ENCODE peak calls at places on chromosome 13, in four cellular contexts. R is tibial nerve, F is HepG2, N is breast epithelium. Q is an unnamed sample.
A peak's percentile ranks its signal among the peaks of the same experiment; 100 is the strongest.

GRCh38 chr13:76646946-76647345 is 239.3 kb downstream of the KCTD12 start:
- DNase-seq in R (no peak), F (no peak), N (no peak), Q (no peak)

GRCh38 chr13:113047587-113047986 is 58.0 kb upstream of the F7 start:
- DNase-seq in R (no peak), N (no peak), F (no peak), Q (no peak)

GRCh38 chr13:48826039-48826438 is 149.7 kb upstream of the FNDC3A start:
- DNase-seq in N (no peak), F (no peak), R (no peak), Q (no peak)

GRCh38 chr13:33743438-33744368 is 74.2 kb upstream of the RFC3 start:
- DNase-seq in R (no peak), F (peak; percentile 10), N (no peak), Q (no peak)

GRCh38 chr13:112603641-112604220 is 15.8 kb upstream of the TUBGCP3 start:
- DNase-seq in R (no peak), N (no peak), F (no peak), Q (no peak)

GRCh38 chr13:23776698-23777570 is 112.3 kb downstream of the MIPEP start:
- DNase-seq in F (no peak), N (no peak), R (no peak), Q (no peak)

GRCh38 chr13:75258159-75258782 is 223.7 kb downstream of the TBC1D4 start:
- DNase-seq in F (peak; percentile 16), N (no peak), R (no peak), Q (no peak)

GRCh38 chr13:93505104-93505952 is 278.7 kb downstream of the GPC6 start:
- DNase-seq in N (no peak), F (peak; percentile 57), R (no peak), Q (no peak)

GRCh38 chr13:63910406-63910957 is 2494.8 kb upstream of the PCDH20 start:
- DNase-seq in R (no peak), F (peak; percentile 3), N (no peak), Q (no peak)

GRCh38 chr13:111326981-111327642 is 6.7 kb downstream of the TEX29 start:
- DNase-seq in F (no peak), R (no peak), N (no peak), Q (no peak)

GRCh38 chr13:44302233-44302632 is 71.4 kb upstream of the SERP2 start:
- DNase-seq in F (no peak), R (no peak), N (no peak), Q (no peak)

GRCh38 chr13:24178847-24179845 is 18.6 kb downstream of the SPATA13 start:
- DNase-seq in R (no peak), N (no peak), F (no peak), Q (no peak)

GRCh38 chr13:107133950-107134349 is 566.0 kb upstream of the ARGLU1 start:
- DNase-seq in N (no peak), F (no peak), R (no peak), Q (no peak)

GRCh38 chr13:34458756-34459462 is 483.2 kb upstream of the NBEA start:
- DNase-seq in F (no peak), N (no peak), R (peak; percentile 7), Q (no peak)

GRCh38 chr13:73141292-73141771 is 82.5 kb downstream of the KLF5 start:
- DNase-seq in F (peak; percentile 8), N (no peak), R (no peak), Q (no peak)

GRCh38 chr13:33326246-33326645 is 40.7 kb upstream of the STARD13 start:
- DNase-seq in N (no peak), R (no peak), F (no peak), Q (no peak)

GRCh38 chr13:33284916-33285315 is 639 bp downstream of the STARD13 start:
- DNase-seq in R (no peak), F (peak; percentile 17), N (no peak), Q (no peak)

GRCh38 chr13:110726726-110727125 is 13.2 kb downstream of the ING1 start:
- DNase-seq in N (no peak), F (no peak), R (no peak), Q (no peak)

GRCh38 chr13:28346136-28346535 is 148.8 kb downstream of the FLT1 start:
- DNase-seq in F (no peak), R (no peak), N (no peak), Q (no peak)

GRCh38 chr13:110394371-110394841 is 87.3 kb downstream of the COL4A2 start:
- DNase-seq in F (no peak), R (no peak), N (no peak), Q (no peak)

GRCh38 chr13:94595006-94595942 is 678 bp downstream of the TGDS start:
- DNase-seq in N (no peak), R (no peak), F (no peak), Q (peak; percentile 24)

GRCh38 chr13:113818700-113819295 is 45.1 kb downstream of the GAS6 start:
- DNase-seq in F (no peak), N (no peak), R (no peak), Q (peak; percentile 67)

GRCh38 chr13:55577082-55577846 is 1563.5 kb upstream of the PRR20A start:
- DNase-seq in R (no peak), F (no peak), N (no peak), Q (no peak)
- H3K36me3 ChIP-seq in R (no peaks in the 10 kb centered on the region), F (no peaks in the 10 kb centered on the region), N (no peaks in the 10 kb centered on the region), Q (no peaks in the 10 kb centered on the region)

DNA sequence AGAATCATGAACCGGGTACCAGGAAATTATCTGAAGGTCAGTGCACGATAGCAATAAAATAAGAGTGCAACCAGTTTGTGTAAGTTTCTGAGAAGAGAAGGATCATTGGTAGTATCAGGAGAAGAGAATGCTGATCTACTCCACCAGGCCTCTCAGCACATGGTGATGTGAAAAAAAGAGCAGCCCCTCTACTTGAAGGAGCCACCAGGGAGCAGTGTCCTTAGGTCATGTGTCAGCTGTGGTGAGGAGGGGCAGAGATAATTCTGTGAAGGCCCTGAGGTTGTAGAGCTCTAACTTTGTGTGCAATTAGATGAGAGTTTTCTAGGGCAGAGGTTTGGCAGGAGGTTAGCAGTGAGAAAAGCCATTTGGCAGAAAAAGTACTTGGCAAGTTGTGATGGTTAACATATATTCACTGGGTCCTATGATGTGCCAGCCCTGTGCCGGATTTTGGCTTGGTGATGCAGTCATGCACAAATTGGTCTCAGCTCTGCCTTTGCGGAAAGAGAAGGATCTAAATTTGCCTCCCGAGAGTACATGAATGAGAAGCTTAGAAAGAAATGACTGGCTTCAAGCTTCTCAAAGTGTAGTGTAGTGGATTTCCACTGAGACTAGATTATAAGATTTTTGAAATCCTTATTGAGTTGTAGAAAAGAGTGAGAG is 19.2 kb upstream of the ZC3H13 start:
- DNase-seq in R (no peak), F (peak; percentile 43), N (no peak), Q (no peak)
- TF ChIP-seq POLR2A in R (no peak), F (no peak), N (no peak), Q (no peak)

DNA sequence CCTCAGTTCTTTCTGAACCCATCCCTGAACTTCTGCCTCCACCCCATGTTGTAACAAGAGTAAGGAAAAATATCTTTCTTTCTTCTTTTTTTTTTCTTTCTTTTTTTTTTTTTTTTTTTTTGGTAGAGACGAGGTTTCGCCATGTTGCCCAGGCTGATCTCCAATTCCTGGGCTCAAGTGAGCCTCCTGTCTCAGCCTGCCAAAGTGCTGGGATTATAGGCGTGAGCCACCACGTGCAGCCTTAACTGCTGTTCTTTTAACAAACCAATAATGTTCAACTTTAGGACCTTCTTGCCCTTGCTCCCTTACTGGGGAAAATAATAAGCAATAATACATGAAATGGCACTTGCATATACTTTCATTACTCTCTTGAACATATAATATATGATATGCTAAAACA is 19.7 kb downstream of the GPR183 start:
- DNase-seq in R (no peak), F (no peak), N (no peak), Q (no peak)
- H3K36me3 ChIP-seq in R (no peaks in the 10 kb centered on the region), F (peaks cover 4% of the 10 kb centered on the region), N (no peaks in the 10 kb centered on the region), Q (no peaks in the 10 kb centered on the region)

DNA sequence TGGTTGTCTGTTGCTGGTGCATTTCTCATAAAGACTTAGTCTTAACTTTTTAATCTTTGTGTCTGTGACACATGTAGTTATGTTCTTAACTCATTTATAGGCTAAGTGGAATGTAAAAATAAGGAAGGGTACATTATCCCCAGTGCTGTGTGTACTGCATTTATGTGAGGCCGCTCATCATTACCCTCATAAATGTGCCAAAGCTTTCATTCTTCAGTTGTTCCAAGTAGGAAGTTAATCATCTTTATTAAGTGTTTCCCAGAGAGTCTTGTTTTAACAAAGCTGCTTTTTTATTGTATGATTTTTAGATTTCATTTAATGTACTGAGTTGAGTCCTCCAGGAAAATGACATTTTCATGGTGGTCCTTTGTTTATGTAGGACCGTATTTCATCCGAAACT is 379.8 kb downstream of the DLEU7 start:
- DNase-seq in R (no peak), N (no peak), F (no peak), Q (no peak)
- TF ChIP-seq POLR2A in R (no peak), N (no peak), F (no peak), Q (no peak)

GRCh38 chr13:30652746-30653145 is 35.0 kb downstream of the USPL1 start:
- DNase-seq in R (no peak), F (no peak), N (no peak), Q (no peak)
- H3K36me3 ChIP-seq in R (no peaks in the 10 kb centered on the region), F (peaks cover 61% of the 10 kb centered on the region), N (peaks cover 11% of the 10 kb centered on the region), Q (peaks cover 18% of the 10 kb centered on the region)

GRCh38 chr13:109355129-109355528 is 431.3 kb downstream of the IRS2 start:
- DNase-seq in F (no peak), R (no peak), N (no peak), Q (no peak)
- TF ChIP-seq POLR2A in F (no peak), R (no peak), N (no peak), Q (no peak)

GRCh38 chr13:97346097-97346496 is 87.9 kb upstream of the RAP2A start:
- DNase-seq in F (no peak), N (no peak), R (no peak), Q (no peak)
- H3K36me3 ChIP-seq in F (peaks cover 77% of the 10 kb centered on the region), N (no peaks in the 10 kb centered on the region), R (no peaks in the 10 kb centered on the region), Q (peaks cover 6% of the 10 kb centered on the region)

GRCh38 chr13:39036212-39036611 is 1.7 kb downstream of the PROSER1 start:
- DNase-seq in N (no peak), R (no peak), F (peak; percentile 25), Q (no peak)
- TF ChIP-seq POLR2A in N (no peak), R (no peak), F (no peak), Q (no peak)